ENCODE peak calls at places on chromosomes 11 and 22, in four cellular contexts. H is prostate gland; S is CD8-positive, alpha-beta memory T cell; T is HepG2. O is an unnamed sample.

GRCh38 chr11:108592591-108593213 is 866 bp downstream of the EXPH5 start:
- DNase-seq in T (no peak), S (peak), H (peak), O (no peak)

GRCh38 chr22:26558246-26558895 is 31.6 kb downstream of the TPST2 start:
- DNase-seq in H (no peak), S (no peak), T (no peak), O (no peak)

GRCh38 chr11:2574043-2574552 is 125.7 kb downstream of the KCNQ1OT1 start:
- DNase-seq in H (no peak), T (no peak), S (peak), O (peak)

GRCh38 chr11:29641201-29641600 is 375.6 kb downstream of the KCNA4 start:
- DNase-seq in T (no peak), H (no peak), S (no peak), O (no peak)

GRCh38 chr11:59195596-59195995 is 17.1 kb downstream of the MPEG1 start:
- DNase-seq in H (no peak), T (no peak), S (no peak), O (no peak)

GRCh38 chr11:7457211-7457610 is 28.1 kb upstream of the OLFML1 start:
- DNase-seq in H (no peak), S (no peak), T (no peak), O (no peak)

GRCh38 chr22:47168441-47168840 is 406.0 kb downstream of the TBC1D22A start:
- DNase-seq in T (no peak), H (no peak), S (no peak), O (peak)

GRCh38 chr11:99918761-99919160 is 768.3 kb upstream of the ARHGAP42 start:
- DNase-seq in S (no peak), H (no peak), T (no peak), O (no peak)

GRCh38 chr11:63920126-63920869 is 3.3 kb upstream of the RCOR2 start:
- DNase-seq in T (peak), S (no peak), H (no peak), O (peak)

GRCh38 chr11:128324051-128324481 is 263.3 kb downstream of the ETS1 start:
- DNase-seq in H (no peak), T (no peak), S (peak), O (no peak)

GRCh38 chr11:110366234-110366633 is 63.5 kb upstream of the FDX1 start:
- DNase-seq in H (peak), T (no peak), S (no peak), O (no peak)

GRCh38 chr11:117862019-117862725 is 14.3 kb downstream of the FXYD6 start:
- DNase-seq in H (no peak), S (no peak), T (no peak), O (peak)

GRCh38 chr11:106961518-106961917 is 56.8 kb downstream of the GUCY1A2 start:
- DNase-seq in H (no peak), T (no peak), S (no peak), O (no peak)

GRCh38 chr11:3159296-3160190 is 5.6 kb downstream of the OSBPL5 start:
- DNase-seq in T (no peak), H (peak), S (peak), O (no peak)

GRCh38 chr22:45889539-45890350 is 87.2 kb downstream of the WNT7B start:
- DNase-seq in H (no peak), S (peak), T (no peak), O (no peak)

GRCh38 chr22:21768435-21768834 is 32.8 kb upstream of the YPEL1 start:
- DNase-seq in S (no peak), T (no peak), H (no peak), O (no peak)

GRCh38 chr22:19139001-19139356 is 5.5 kb downstream of the ESS2 start:
- DNase-seq in T (no peak), H (no peak), S (no peak), O (no peak)

DNA sequence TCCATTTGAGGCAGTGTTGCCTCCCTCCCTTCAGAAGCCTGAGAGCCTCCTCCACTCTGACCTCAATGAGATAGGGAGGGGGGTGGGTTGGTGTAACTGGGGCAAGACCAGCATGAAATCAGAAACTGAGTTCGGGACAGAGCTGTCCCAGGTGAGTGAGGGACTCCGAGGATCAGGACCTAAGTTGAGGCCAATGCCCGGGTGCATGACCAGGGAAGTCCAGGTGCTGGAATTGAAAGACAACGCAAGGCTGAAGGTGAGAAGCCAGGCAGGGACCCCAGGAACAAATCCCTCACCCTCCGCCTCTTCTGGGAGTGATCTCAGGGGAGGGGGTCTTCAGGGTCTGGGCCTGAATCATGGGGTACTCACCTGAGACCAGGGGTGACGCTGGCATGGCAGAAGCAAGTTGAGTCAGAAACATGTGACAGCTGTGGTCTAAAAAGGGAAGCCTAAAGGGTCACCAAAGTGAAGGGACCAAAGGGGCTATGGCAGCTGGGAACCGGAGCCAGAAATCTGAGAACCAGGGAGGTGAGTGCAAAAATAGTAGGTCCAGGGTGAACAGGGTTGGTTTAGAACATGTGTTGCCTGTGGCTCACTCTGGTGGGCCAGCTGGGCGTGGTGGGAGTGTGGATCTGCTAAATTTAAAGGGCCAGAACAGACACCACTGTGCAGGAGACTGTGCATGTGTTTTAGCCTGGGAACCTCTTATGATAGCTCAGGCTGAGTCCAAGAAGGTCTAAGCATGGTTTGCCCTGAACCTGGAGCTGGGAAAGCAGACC is 41.1 kb upstream of the ZBED5 start:
- DNase-seq in H (no peak), T (no peak), S (no peak), O (no peak)
- H3K27ac ChIP-seq in H (peak), T (no peak), S (peak), O (peak)

DNA sequence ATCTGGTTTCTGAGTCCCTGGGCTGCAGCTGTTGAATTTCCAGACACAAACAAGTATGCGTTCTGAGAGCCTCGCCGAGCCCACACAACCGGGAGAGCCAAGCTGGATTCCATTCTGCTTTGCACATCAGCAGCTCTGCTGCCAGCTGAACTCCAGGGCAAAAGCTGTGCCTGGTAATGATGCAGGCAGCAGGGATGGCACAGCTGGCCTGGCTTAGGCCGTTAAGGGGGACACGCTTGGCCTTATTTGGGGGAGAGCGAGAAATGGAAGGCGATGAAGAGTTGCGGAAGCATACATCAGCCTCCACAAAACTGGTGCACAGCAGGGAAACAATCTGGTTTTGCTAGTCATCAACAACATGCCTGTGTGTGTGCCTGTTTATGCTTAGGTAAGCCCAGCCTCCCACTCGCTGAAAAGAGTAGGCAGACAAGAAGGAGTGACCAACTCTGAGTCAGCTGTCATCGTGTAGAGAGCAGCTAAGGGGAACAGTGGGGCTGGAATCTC is 25.1 kb downstream of the ADAMTS8 start:
- DNase-seq in S (no peak), H (no peak), T (no peak), O (peak)
- H3K27ac ChIP-seq in S (no peak), H (peak), T (no peak), O (peak)

GRCh38 chr22:29269731-29270474 is 1.8 kb downstream of the EWSR1 start:
- DNase-seq in T (peak), S (no peak), H (no peak), O (no peak)

GRCh38 chr22:29268511-29269229 is 602 bp downstream of the EWSR1 start:
- DNase-seq in H (peak), T (peak), S (peak), O (no peak)

GRCh38 chr22:29272624-29273023 is 4.6 kb downstream of the EWSR1 start:
- DNase-seq in S (no peak), T (no peak), H (no peak), O (no peak)

GRCh38 chr22:29269230-29269604 is 1.1 kb downstream of the EWSR1 start:
- DNase-seq in S (no peak), T (no peak), H (no peak), O (no peak)

GRCh38 chr22:29270475-29271271 is 2.6 kb downstream of the EWSR1 start:
- DNase-seq in T (peak), S (no peak), H (no peak), O (no peak)
- H3K27ac ChIP-seq in T (peak), S (no peak), H (no peak), O (no peak)

GRCh38 chr22:23696326-23696851 is 5.6 kb downstream of the RGL4 start:
- DNase-seq in H (no peak), T (no peak), S (peak), O (no peak)
- H3K27ac ChIP-seq in H (no peak), T (no peak), S (peak), O (peak)

DNA sequence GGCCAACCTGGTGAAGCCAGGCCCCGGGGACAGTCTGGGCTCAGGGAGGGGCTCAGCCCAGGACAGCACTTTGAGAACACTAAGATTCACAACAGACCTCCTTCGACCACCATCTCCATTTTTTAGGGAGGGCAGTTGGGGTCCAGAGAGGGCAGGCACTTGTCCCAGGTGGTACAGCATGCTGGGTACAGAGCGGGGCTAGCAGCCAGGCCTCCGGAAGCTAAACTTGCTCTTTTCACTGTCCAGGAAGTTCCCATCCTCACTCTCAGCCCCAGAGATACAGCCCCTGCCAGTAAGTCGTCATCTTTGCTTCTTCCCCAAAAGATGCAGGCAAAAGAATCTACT is 6.6 kb upstream of the RAB3IL1 start:
- DNase-seq in H (no peak), T (no peak), S (no peak), O (no peak)
- H3K27ac ChIP-seq in H (peak), T (peak), S (no peak), O (peak)